ENCODE peak calls at places on chromosomes 7 and 10, in six cellular contexts. One of them, this sample, is unnamed.

GRCh38 chr10:485776-486572 is 203.5 kb downstream of the DIP2C start:
- DNase-seq in pons: no peak
- DNase-seq in occipital lobe: no peak
- DNase-seq in A549: no peak
- DNase-seq in KBM-7: no peak
- DNase-seq in activated CD4-positive, alpha-beta T cell treated with anti-CD3 and anti-CD28 coated beads for 1 hour: no peak
- DNase-seq in this sample: peak; percentile 24

GRCh38 chr10:117818696-117819095 is 228.0 kb downstream of the RAB11FIP2 start:
- DNase-seq in pons: no peak
- DNase-seq in occipital lobe: no peak
- DNase-seq in A549: no peak
- DNase-seq in KBM-7: no peak
- DNase-seq in activated CD4-positive, alpha-beta T cell treated with anti-CD3 and anti-CD28 coated beads for 1 hour: no peak
- DNase-seq in this sample: no peak

GRCh38 chr10:74040200-74041126 is 42.5 kb downstream of the VCL start:
- DNase-seq in pons: peak; percentile 36
- DNase-seq in occipital lobe: no peak
- DNase-seq in A549: no peak
- DNase-seq in KBM-7: no peak
- DNase-seq in activated CD4-positive, alpha-beta T cell treated with anti-CD3 and anti-CD28 coated beads for 1 hour: no peak
- DNase-seq in this sample: no peak

GRCh38 chr10:61869772-61870520 is 31.6 kb upstream of the ARID5B start:
- DNase-seq in pons: no peak
- DNase-seq in occipital lobe: no peak
- DNase-seq in A549: no peak
- DNase-seq in KBM-7: no peak
- DNase-seq in activated CD4-positive, alpha-beta T cell treated with anti-CD3 and anti-CD28 coated beads for 1 hour: no peak
- DNase-seq in this sample: no peak

GRCh38 chr10:118585234-118585633 is 10.2 kb downstream of the PRLHR start:
- DNase-seq in pons: no peak
- DNase-seq in occipital lobe: no peak
- DNase-seq in A549: no peak
- DNase-seq in KBM-7: no peak
- DNase-seq in activated CD4-positive, alpha-beta T cell treated with anti-CD3 and anti-CD28 coated beads for 1 hour: no peak
- DNase-seq in this sample: peak; percentile 27

GRCh38 chr7:131105294-131105802 is 222.3 kb upstream of the MKLN1 start:
- DNase-seq in pons: peak; percentile 47
- DNase-seq in occipital lobe: no peak
- DNase-seq in A549: no peak
- DNase-seq in KBM-7: peak; percentile 19
- DNase-seq in activated CD4-positive, alpha-beta T cell treated with anti-CD3 and anti-CD28 coated beads for 1 hour: no peak
- DNase-seq in this sample: no peak

GRCh38 chr10:119199231-119199992 is 8.0 kb upstream of the GRK5 start:
- DNase-seq in pons: peak; percentile 91
- DNase-seq in occipital lobe: peak; percentile 71
- DNase-seq in A549: peak; percentile 68
- DNase-seq in KBM-7: peak; percentile 68
- DNase-seq in activated CD4-positive, alpha-beta T cell treated with anti-CD3 and anti-CD28 coated beads for 1 hour: peak; percentile 17
- DNase-seq in this sample: no peak

GRCh38 chr10:100888957-100889356 is 23.8 kb upstream of the SLF2 start:
- DNase-seq in pons: no peak
- DNase-seq in occipital lobe: no peak
- DNase-seq in A549: no peak
- DNase-seq in KBM-7: no peak
- DNase-seq in activated CD4-positive, alpha-beta T cell treated with anti-CD3 and anti-CD28 coated beads for 1 hour: no peak
- DNase-seq in this sample: no peak

GRCh38 chr7:31046723-31047122 is 5.4 kb upstream of the ADCYAP1R1 start:
- DNase-seq in pons: no peak
- DNase-seq in occipital lobe: no peak
- DNase-seq in A549: no peak
- DNase-seq in KBM-7: no peak
- DNase-seq in activated CD4-positive, alpha-beta T cell treated with anti-CD3 and anti-CD28 coated beads for 1 hour: no peak
- DNase-seq in this sample: no peak

GRCh38 chr7:27145884-27146401 is 1.6 kb downstream of the HOXA6 start:
- DNase-seq in pons: no peak
- DNase-seq in occipital lobe: no peak
- DNase-seq in A549: no peak
- DNase-seq in KBM-7: no peak
- DNase-seq in activated CD4-positive, alpha-beta T cell treated with anti-CD3 and anti-CD28 coated beads for 1 hour: no peak
- DNase-seq in this sample: peak; percentile 59

GRCh38 chr10:72068901-72069446 is 19.4 kb downstream of the SPOCK2 start:
- DNase-seq in pons: no peak
- DNase-seq in occipital lobe: no peak
- DNase-seq in A549: no peak
- DNase-seq in KBM-7: no peak
- DNase-seq in activated CD4-positive, alpha-beta T cell treated with anti-CD3 and anti-CD28 coated beads for 1 hour: no peak
- DNase-seq in this sample: no peak

GRCh38 chr7:97179454-97180104 is 62.1 kb downstream of the SDHAF3 start:
- DNase-seq in pons: peak; percentile 84
- DNase-seq in occipital lobe: no peak
- DNase-seq in A549: peak; percentile 46
- DNase-seq in KBM-7: peak; percentile 64
- DNase-seq in activated CD4-positive, alpha-beta T cell treated with anti-CD3 and anti-CD28 coated beads for 1 hour: no peak
- DNase-seq in this sample: no peak

GRCh38 chr10:113578766-113579165 is 25.9 kb downstream of the HABP2 start:
- DNase-seq in pons: no peak
- DNase-seq in occipital lobe: no peak
- DNase-seq in A549: no peak
- DNase-seq in KBM-7: no peak
- DNase-seq in activated CD4-positive, alpha-beta T cell treated with anti-CD3 and anti-CD28 coated beads for 1 hour: no peak
- DNase-seq in this sample: no peak

GRCh38 chr10:98582363-98582762 is 135.6 kb upstream of the HPS1 start:
- DNase-seq in pons: no peak
- DNase-seq in occipital lobe: no peak
- DNase-seq in A549: no peak
- DNase-seq in KBM-7: no peak
- DNase-seq in activated CD4-positive, alpha-beta T cell treated with anti-CD3 and anti-CD28 coated beads for 1 hour: no peak
- DNase-seq in this sample: no peak

GRCh38 chr10:81963606-81964005 is 88.6 kb downstream of the NRG3 start:
- DNase-seq in pons: no peak
- DNase-seq in occipital lobe: no peak
- DNase-seq in A549: no peak
- DNase-seq in KBM-7: no peak
- DNase-seq in activated CD4-positive, alpha-beta T cell treated with anti-CD3 and anti-CD28 coated beads for 1 hour: no peak
- DNase-seq in this sample: no peak

GRCh38 chr7:67551027-67551426 is 554.4 kb downstream of the TYW1 start:
- DNase-seq in pons: no peak
- DNase-seq in occipital lobe: no peak
- DNase-seq in A549: no peak
- DNase-seq in KBM-7: no peak
- DNase-seq in activated CD4-positive, alpha-beta T cell treated with anti-CD3 and anti-CD28 coated beads for 1 hour: no peak
- DNase-seq in this sample: no peak

GRCh38 chr10:29862926-29863614 is 196.3 kb downstream of the JCAD start:
- DNase-seq in pons: no peak
- DNase-seq in occipital lobe: no peak
- DNase-seq in A549: no peak
- DNase-seq in KBM-7: no peak
- DNase-seq in activated CD4-positive, alpha-beta T cell treated with anti-CD3 and anti-CD28 coated beads for 1 hour: no peak
- DNase-seq in this sample: no peak

GRCh38 chr10:71004676-71005075 is 116.3 kb upstream of the PCBD1 start:
- DNase-seq in pons: no peak
- DNase-seq in occipital lobe: no peak
- DNase-seq in A549: no peak
- DNase-seq in KBM-7: no peak
- DNase-seq in activated CD4-positive, alpha-beta T cell treated with anti-CD3 and anti-CD28 coated beads for 1 hour: no peak
- DNase-seq in this sample: no peak

GRCh38 chr7:149296368-149296767 is 34.4 kb downstream of the ZNF783 start:
- DNase-seq in pons: no peak
- DNase-seq in occipital lobe: no peak
- DNase-seq in A549: no peak
- DNase-seq in KBM-7: no peak
- DNase-seq in activated CD4-positive, alpha-beta T cell treated with anti-CD3 and anti-CD28 coated beads for 1 hour: no peak
- DNase-seq in this sample: no peak

GRCh38 chr10:31318382-31318853 is 598 bp upstream of the ZEB1 start:
- DNase-seq in pons: peak; percentile 55
- DNase-seq in occipital lobe: peak; percentile 37
- DNase-seq in A549: peak; percentile 59
- DNase-seq in KBM-7: peak; percentile 83
- DNase-seq in activated CD4-positive, alpha-beta T cell treated with anti-CD3 and anti-CD28 coated beads for 1 hour: peak; percentile 61
- DNase-seq in this sample: peak; percentile 91

GRCh38 chr10:86091216-86091615 is 275.4 kb downstream of the GRID1 start:
- DNase-seq in pons: no peak
- DNase-seq in occipital lobe: no peak
- DNase-seq in A549: no peak
- DNase-seq in KBM-7: no peak
- DNase-seq in activated CD4-positive, alpha-beta T cell treated with anti-CD3 and anti-CD28 coated beads for 1 hour: no peak
- DNase-seq in this sample: peak; percentile 41

GRCh38 chr7:151367304-151367703 is 25.7 kb downstream of the NUB1 start:
- DNase-seq in pons: no peak
- DNase-seq in occipital lobe: no peak
- DNase-seq in A549: no peak
- DNase-seq in KBM-7: no peak
- DNase-seq in activated CD4-positive, alpha-beta T cell treated with anti-CD3 and anti-CD28 coated beads for 1 hour: no peak
- DNase-seq in this sample: no peak

GRCh38 chr7:2100278-2101205 is 132.2 kb downstream of the MAD1L1 start:
- DNase-seq in pons: no peak
- DNase-seq in occipital lobe: no peak
- DNase-seq in A549: no peak
- DNase-seq in KBM-7: peak; percentile 49
- DNase-seq in activated CD4-positive, alpha-beta T cell treated with anti-CD3 and anti-CD28 coated beads for 1 hour: no peak
- DNase-seq in this sample: no peak

GRCh38 chr10:71835671-71836593 is 15.1 kb downstream of the PSAP start:
- DNase-seq in pons: peak; percentile 97
- DNase-seq in occipital lobe: peak; percentile 84
- DNase-seq in A549: no peak
- DNase-seq in KBM-7: no peak
- DNase-seq in activated CD4-positive, alpha-beta T cell treated with anti-CD3 and anti-CD28 coated beads for 1 hour: no peak
- DNase-seq in this sample: no peak

GRCh38 chr10:114327537-114328277 is 76.6 kb downstream of the AFAP1L2 start:
- DNase-seq in pons: no peak
- DNase-seq in occipital lobe: no peak
- DNase-seq in A549: no peak
- DNase-seq in KBM-7: no peak
- DNase-seq in activated CD4-positive, alpha-beta T cell treated with anti-CD3 and anti-CD28 coated beads for 1 hour: no peak
- DNase-seq in this sample: no peak

GRCh38 chr7:50265968-50266694 is 38.4 kb upstream of the IKZF1 start:
- DNase-seq in pons: no peak
- DNase-seq in occipital lobe: no peak
- DNase-seq in A549: no peak
- DNase-seq in KBM-7: no peak
- DNase-seq in activated CD4-positive, alpha-beta T cell treated with anti-CD3 and anti-CD28 coated beads for 1 hour: no peak
- DNase-seq in this sample: no peak

GRCh38 chr10:31912289-31912688 is 16.3 kb downstream of the ARHGAP12 start:
- DNase-seq in pons: no peak
- DNase-seq in occipital lobe: no peak
- DNase-seq in A549: no peak
- DNase-seq in KBM-7: no peak
- DNase-seq in activated CD4-positive, alpha-beta T cell treated with anti-CD3 and anti-CD28 coated beads for 1 hour: no peak
- DNase-seq in this sample: no peak

GRCh38 chr7:20559883-20560282 is 55.6 kb upstream of the ABCB5 start:
- DNase-seq in pons: no peak
- DNase-seq in occipital lobe: no peak
- DNase-seq in A549: no peak
- DNase-seq in KBM-7: no peak
- DNase-seq in activated CD4-positive, alpha-beta T cell treated with anti-CD3 and anti-CD28 coated beads for 1 hour: no peak
- DNase-seq in this sample: no peak

GRCh38 chr7:2757361-2757903 is 69.4 kb downstream of the AMZ1 start:
- DNase-seq in pons: peak; percentile 50
- DNase-seq in occipital lobe: peak; percentile 39
- DNase-seq in A549: peak; percentile 17
- DNase-seq in KBM-7: no peak
- DNase-seq in activated CD4-positive, alpha-beta T cell treated with anti-CD3 and anti-CD28 coated beads for 1 hour: no peak
- DNase-seq in this sample: no peak

GRCh38 chr7:138885383-138886147 is 87.6 kb upstream of the ATP6V0A4 start:
- DNase-seq in pons: no peak
- DNase-seq in occipital lobe: no peak
- DNase-seq in A549: no peak
- DNase-seq in KBM-7: no peak
- DNase-seq in activated CD4-positive, alpha-beta T cell treated with anti-CD3 and anti-CD28 coated beads for 1 hour: no peak
- DNase-seq in this sample: no peak

GRCh38 chr10:120402358-120402757 is 54.7 kb upstream of the PLPP4 start:
- DNase-seq in pons: no peak
- DNase-seq in occipital lobe: no peak
- DNase-seq in A549: no peak
- DNase-seq in KBM-7: no peak
- DNase-seq in activated CD4-positive, alpha-beta T cell treated with anti-CD3 and anti-CD28 coated beads for 1 hour: no peak
- DNase-seq in this sample: no peak

This sample was measured in cardiac septum.